ENCODE peak calls at places on chromosomes 11 and 22, in six cellular contexts. One of them, this sample, is unnamed.
A peak's percentile ranks its signal among the peaks of the same experiment; 100 is the strongest.

GRCh38 chr11:118051611-118052461 is 25.0 kb upstream of the TMPRSS4 start:
- DNase-seq in fibroblast of lung: no peak
- DNase-seq in IMR-90: no peak
- DNase-seq in SK-N-SH: no peak
- DNase-seq in GM23338: no peak
- DNase-seq in GM23248: no peak
- DNase-seq in this sample: no peak

GRCh38 chr22:41524809-41525449 is 19.3 kb downstream of the POLR3H start:
- DNase-seq in fibroblast of lung: no peak
- DNase-seq in IMR-90: no peak
- DNase-seq in SK-N-SH: no peak
- DNase-seq in GM23338: peak; percentile 58
- DNase-seq in GM23248: no peak
- DNase-seq in this sample: no peak

GRCh38 chr11:9660886-9661285 is 3.0 kb upstream of the SWAP70 start:
- DNase-seq in fibroblast of lung: no peak
- DNase-seq in IMR-90: peak; percentile 80
- DNase-seq in SK-N-SH: no peak
- DNase-seq in GM23338: no peak
- DNase-seq in GM23248: peak; percentile 50
- DNase-seq in this sample: peak; percentile 61

GRCh38 chr22:29715705-29716104 is 4.1 kb upstream of the CABP7 start:
- DNase-seq in fibroblast of lung: no peak
- DNase-seq in IMR-90: no peak
- DNase-seq in SK-N-SH: no peak
- DNase-seq in GM23338: no peak
- DNase-seq in GM23248: no peak
- DNase-seq in this sample: no peak

GRCh38 chr22:41976070-41976901 is 7.0 kb downstream of the SEPTIN3 start:
- DNase-seq in fibroblast of lung: no peak
- DNase-seq in IMR-90: no peak
- DNase-seq in SK-N-SH: peak; percentile 84
- DNase-seq in GM23338: peak; percentile 61
- DNase-seq in GM23248: peak; percentile 42
- DNase-seq in this sample: no peak

GRCh38 chr11:36389811-36390210 is 93.7 kb downstream of the PRR5L start:
- DNase-seq in fibroblast of lung: no peak
- DNase-seq in IMR-90: peak; percentile 25
- DNase-seq in SK-N-SH: no peak
- DNase-seq in GM23338: no peak
- DNase-seq in GM23248: no peak
- DNase-seq in this sample: peak; percentile 16

GRCh38 chr11:100929377-100929776 is 200.2 kb downstream of the PGR start:
- DNase-seq in fibroblast of lung: peak; percentile 91
- DNase-seq in IMR-90: peak; percentile 81
- DNase-seq in SK-N-SH: no peak
- DNase-seq in GM23338: no peak
- DNase-seq in GM23248: peak; percentile 45
- DNase-seq in this sample: peak; percentile 49

GRCh38 chr22:46436595-46437163 is 100.7 kb downstream of the CELSR1 start:
- DNase-seq in fibroblast of lung: peak; percentile 78
- DNase-seq in IMR-90: peak; percentile 63
- DNase-seq in SK-N-SH: no peak
- DNase-seq in GM23338: no peak
- DNase-seq in GM23248: peak; percentile 38
- DNase-seq in this sample: peak; percentile 10

GRCh38 chr11:114036156-114036811 is 23.2 kb upstream of the ZBTB16 start:
- DNase-seq in fibroblast of lung: peak; percentile 19
- DNase-seq in IMR-90: peak; percentile 18
- DNase-seq in SK-N-SH: peak; percentile 90
- DNase-seq in GM23338: peak; percentile 94
- DNase-seq in GM23248: peak; percentile 84
- DNase-seq in this sample: peak; percentile 79

GRCh38 chr11:47259178-47259977 is 1.6 kb downstream of the NR1H3 start:
- DNase-seq in fibroblast of lung: no peak
- DNase-seq in IMR-90: peak; percentile 30
- DNase-seq in SK-N-SH: peak; percentile 74
- DNase-seq in GM23338: peak; percentile 87
- DNase-seq in GM23248: peak; percentile 46
- DNase-seq in this sample: peak; percentile 82

GRCh38 chr11:69391192-69392103 is 90.0 kb upstream of the LINC01488 start:
- DNase-seq in fibroblast of lung: no peak
- DNase-seq in IMR-90: no peak
- DNase-seq in SK-N-SH: no peak
- DNase-seq in GM23338: no peak
- DNase-seq in GM23248: no peak
- DNase-seq in this sample: no peak

GRCh38 chr11:65456418-65456817 is 33.8 kb downstream of the NEAT1 start:
- DNase-seq in fibroblast of lung: no peak
- DNase-seq in IMR-90: no peak
- DNase-seq in SK-N-SH: no peak
- DNase-seq in GM23338: no peak
- DNase-seq in GM23248: peak; percentile 70
- DNase-seq in this sample: peak; percentile 4

GRCh38 chr11:96149743-96150555 is 193.0 kb downstream of the MAML2 start:
- DNase-seq in fibroblast of lung: peak; percentile 92
- DNase-seq in IMR-90: peak; percentile 95
- DNase-seq in SK-N-SH: no peak
- DNase-seq in GM23338: no peak
- DNase-seq in GM23248: peak; percentile 93
- DNase-seq in this sample: peak; percentile 77

GRCh38 chr22:49201046-49201970 is 626.4 kb downstream of the BRD1 start:
- DNase-seq in fibroblast of lung: no peak
- DNase-seq in IMR-90: no peak
- DNase-seq in SK-N-SH: no peak
- DNase-seq in GM23338: no peak
- DNase-seq in GM23248: no peak
- DNase-seq in this sample: no peak

GRCh38 chr11:122852071-122852831 is 14.0 kb downstream of the CRTAM start:
- DNase-seq in fibroblast of lung: peak; percentile 43
- DNase-seq in IMR-90: peak; percentile 53
- DNase-seq in SK-N-SH: no peak
- DNase-seq in GM23338: no peak
- DNase-seq in GM23248: peak; percentile 77
- DNase-seq in this sample: peak; percentile 43

GRCh38 chr11:44711772-44712608 is 14.8 kb upstream of the TSPAN18 start:
- DNase-seq in fibroblast of lung: no peak
- DNase-seq in IMR-90: no peak
- DNase-seq in SK-N-SH: peak; percentile 38
- DNase-seq in GM23338: peak; percentile 34
- DNase-seq in GM23248: no peak
- DNase-seq in this sample: no peak

GRCh38 chr11:18527512-18527911 is 770 bp upstream of the TSG101 start:
- DNase-seq in fibroblast of lung: peak; percentile 27
- DNase-seq in IMR-90: peak; percentile 43
- DNase-seq in SK-N-SH: peak; percentile 10
- DNase-seq in GM23338: no peak
- DNase-seq in GM23248: peak; percentile 77
- DNase-seq in this sample: peak; percentile 66

GRCh38 chr22:31962392-31963113 is 18.2 kb downstream of the YWHAH start:
- DNase-seq in fibroblast of lung: no peak
- DNase-seq in IMR-90: no peak
- DNase-seq in SK-N-SH: no peak
- DNase-seq in GM23338: no peak
- DNase-seq in GM23248: no peak
- DNase-seq in this sample: no peak

GRCh38 chr11:111623527-111624030 is 21.3 kb downstream of the SIK2 start:
- DNase-seq in fibroblast of lung: no peak
- DNase-seq in IMR-90: no peak
- DNase-seq in SK-N-SH: no peak
- DNase-seq in GM23338: no peak
- DNase-seq in GM23248: no peak
- DNase-seq in this sample: no peak

GRCh38 chr22:17131686-17132085 is 10.5 kb upstream of the TMEM121B start:
- DNase-seq in fibroblast of lung: no peak
- DNase-seq in IMR-90: no peak
- DNase-seq in SK-N-SH: no peak
- DNase-seq in GM23338: peak; percentile 78
- DNase-seq in GM23248: no peak
- DNase-seq in this sample: no peak

GRCh38 chr11:128524172-128524571 is 63.2 kb downstream of the ETS1 start:
- DNase-seq in fibroblast of lung: no peak
- DNase-seq in IMR-90: no peak
- DNase-seq in SK-N-SH: no peak
- DNase-seq in GM23338: no peak
- DNase-seq in GM23248: peak; percentile 79
- DNase-seq in this sample: no peak

GRCh38 chr11:21133722-21134121 is 464.3 kb downstream of the NELL1 start:
- DNase-seq in fibroblast of lung: no peak
- DNase-seq in IMR-90: no peak
- DNase-seq in SK-N-SH: no peak
- DNase-seq in GM23338: no peak
- DNase-seq in GM23248: no peak
- DNase-seq in this sample: no peak

GRCh38 chr11:73866095-73866579 is 10.5 kb downstream of the COA4 start:
- DNase-seq in fibroblast of lung: peak; percentile 68
- DNase-seq in IMR-90: peak; percentile 69
- DNase-seq in SK-N-SH: peak; percentile 62
- DNase-seq in GM23338: no peak
- DNase-seq in GM23248: peak; percentile 80
- DNase-seq in this sample: peak; percentile 56

GRCh38 chr11:16956538-16957153 is 57.6 kb downstream of the PLEKHA7 start:
- DNase-seq in fibroblast of lung: no peak
- DNase-seq in IMR-90: no peak
- DNase-seq in SK-N-SH: no peak
- DNase-seq in GM23338: peak; percentile 43
- DNase-seq in GM23248: no peak
- DNase-seq in this sample: peak; percentile 79

GRCh38 chr11:16959528-16960100 is 54.6 kb downstream of the PLEKHA7 start:
- DNase-seq in fibroblast of lung: no peak
- DNase-seq in IMR-90: no peak
- DNase-seq in SK-N-SH: no peak
- DNase-seq in GM23338: no peak
- DNase-seq in GM23248: no peak
- DNase-seq in this sample: no peak

GRCh38 chr11:16960250-16960649 is 54.0 kb downstream of the PLEKHA7 start:
- DNase-seq in fibroblast of lung: no peak
- DNase-seq in IMR-90: no peak
- DNase-seq in SK-N-SH: no peak
- DNase-seq in GM23338: no peak
- DNase-seq in GM23248: no peak
- DNase-seq in this sample: no peak

GRCh38 chr11:16963316-16963876 is 50.8 kb downstream of the PLEKHA7 start:
- DNase-seq in fibroblast of lung: no peak
- DNase-seq in IMR-90: no peak
- DNase-seq in SK-N-SH: no peak
- DNase-seq in GM23338: no peak
- DNase-seq in GM23248: no peak
- DNase-seq in this sample: no peak

DNA sequence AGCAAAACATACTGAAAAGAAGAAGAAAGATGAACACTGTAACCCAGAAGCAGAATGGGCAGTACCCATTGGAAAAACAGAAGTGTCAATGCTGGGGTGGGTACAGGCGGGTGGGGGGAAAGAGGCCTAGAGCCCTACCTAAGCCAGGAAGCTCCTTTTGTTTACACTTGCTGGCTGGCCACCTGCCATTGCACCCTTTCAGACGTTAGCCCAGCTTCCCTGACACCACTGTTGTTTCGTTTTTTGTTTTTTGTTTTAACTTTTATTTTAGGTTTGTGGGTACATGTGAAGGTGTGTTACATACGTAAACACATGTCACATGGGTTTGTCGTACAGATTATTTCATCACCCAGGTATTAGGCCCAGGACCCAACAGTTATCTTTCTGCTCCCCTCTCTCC is 55.4 kb downstream of the PLEKHA7 start:
- DNase-seq in fibroblast of lung: no peak
- DNase-seq in IMR-90: no peak
- DNase-seq in SK-N-SH: no peak
- DNase-seq in GM23338: no peak
- DNase-seq in GM23248: no peak
- DNase-seq in this sample: no peak
- H3K4me1 ChIP-seq in fibroblast of lung: no peaks in the 10 kb centered on the region
- H3K4me1 ChIP-seq in IMR-90: no peaks in the 10 kb centered on the region
- H3K4me1 ChIP-seq in SK-N-SH: no peaks in the 10 kb centered on the region
- H3K4me1 ChIP-seq in GM23338: peaks cover 24% of the 10 kb centered on the region
- H3K4me1 ChIP-seq in GM23248: no peaks in the 10 kb centered on the region
- H3K4me1 ChIP-seq in this sample: peaks cover 38% of the 10 kb centered on the region

DNA sequence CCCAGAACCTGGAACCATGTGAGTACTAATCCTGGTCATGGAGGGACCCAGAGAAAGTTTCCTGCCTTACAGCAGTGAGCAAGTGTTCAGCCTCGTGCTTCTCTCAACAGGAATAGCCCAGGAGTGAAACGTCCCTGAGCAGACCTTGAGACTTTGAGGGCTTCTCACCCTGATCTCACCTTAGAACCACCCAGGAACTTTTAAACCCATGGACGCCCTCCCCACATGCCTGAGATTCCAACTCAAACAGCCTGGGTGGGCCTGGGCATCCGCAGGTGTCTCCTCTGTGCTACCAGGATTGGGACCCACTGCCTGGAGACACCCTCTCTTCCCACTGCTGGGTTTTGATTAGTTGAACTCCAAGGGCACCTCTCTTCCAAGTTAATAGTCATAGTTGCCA is 297.2 kb downstream of the NTM start:
- DNase-seq in fibroblast of lung: no peak
- DNase-seq in IMR-90: no peak
- DNase-seq in SK-N-SH: no peak
- DNase-seq in GM23338: no peak
- DNase-seq in GM23248: no peak
- DNase-seq in this sample: no peak
- H3K4me3 ChIP-seq in fibroblast of lung: no peak overlapping the region
- H3K4me3 ChIP-seq in IMR-90: no peak overlapping the region
- H3K4me3 ChIP-seq in SK-N-SH: no peak overlapping the region
- H3K4me3 ChIP-seq in GM23338: no peak overlapping the region
- H3K4me3 ChIP-seq in GM23248: no peak overlapping the region
- H3K4me3 ChIP-seq in this sample: no peak overlapping the region

GRCh38 chr11:67237574-67237973 is 28.7 kb upstream of the GRK2 start:
- DNase-seq in fibroblast of lung: no peak
- DNase-seq in IMR-90: no peak
- DNase-seq in SK-N-SH: no peak
- DNase-seq in GM23338: no peak
- DNase-seq in GM23248: no peak
- DNase-seq in this sample: no peak

GRCh38 chr11:67240575-67241389 is 25.5 kb upstream of the GRK2 start:
- DNase-seq in fibroblast of lung: peak; percentile 70
- DNase-seq in IMR-90: peak; percentile 75
- DNase-seq in SK-N-SH: peak; percentile 58
- DNase-seq in GM23338: peak; percentile 70
- DNase-seq in GM23248: peak; percentile 92
- DNase-seq in this sample: peak; percentile 84

GRCh38 chr11:67242548-67242947 is 23.7 kb upstream of the GRK2 start:
- DNase-seq in fibroblast of lung: no peak
- DNase-seq in IMR-90: no peak
- DNase-seq in SK-N-SH: no peak
- DNase-seq in GM23338: no peak
- DNase-seq in GM23248: no peak
- DNase-seq in this sample: no peak

GRCh38 chr11:67238894-67239794 is 27.1 kb upstream of the GRK2 start:
- DNase-seq in fibroblast of lung: no peak
- DNase-seq in IMR-90: peak; percentile 26
- DNase-seq in SK-N-SH: no peak
- DNase-seq in GM23338: no peak
- DNase-seq in GM23248: peak; percentile 42
- DNase-seq in this sample: peak; percentile 27

GRCh38 chr11:67239795-67240574 is 26.3 kb upstream of the GRK2 start:
- DNase-seq in fibroblast of lung: peak; percentile 99
- DNase-seq in IMR-90: peak; percentile 99
- DNase-seq in SK-N-SH: peak; percentile 91
- DNase-seq in GM23338: peak; percentile 99
- DNase-seq in GM23248: peak; percentile 99
- DNase-seq in this sample: peak; percentile 99
- H2AFZ ChIP-seq in fibroblast of lung: no peak overlapping the region
- H2AFZ ChIP-seq in IMR-90: peak overlapping the region; percentile 72
- H2AFZ ChIP-seq in SK-N-SH: peak overlapping the region; percentile 25
- H2AFZ ChIP-seq in GM23338: no peak overlapping the region
- H2AFZ ChIP-seq in GM23248: no peak overlapping the region
- H2AFZ ChIP-seq in this sample: no peak overlapping the region

GRCh38 chr22:43295173-43295572 is 48.0 kb downstream of the SCUBE1 start:
- DNase-seq in fibroblast of lung: no peak
- DNase-seq in IMR-90: no peak
- DNase-seq in SK-N-SH: no peak
- DNase-seq in GM23338: no peak
- DNase-seq in GM23248: no peak
- DNase-seq in this sample: no peak
- H3K4me1 ChIP-seq in fibroblast of lung: no peaks in the 10 kb centered on the region
- H3K4me1 ChIP-seq in IMR-90: peaks cover 11% of the 10 kb centered on the region
- H3K4me1 ChIP-seq in SK-N-SH: no peaks in the 10 kb centered on the region
- H3K4me1 ChIP-seq in GM23338: no peaks in the 10 kb centered on the region
- H3K4me1 ChIP-seq in GM23248: no peaks in the 10 kb centered on the region
- H3K4me1 ChIP-seq in this sample: no peaks in the 10 kb centered on the region